ENCODE peak calls at places on chromosomes 7 and 10, in four cellular contexts. O is K562, I is endothelial cell of umbilical vein, J is GM12878. L is an unnamed sample.

GRCh38 chr7:153103219-153103618 is 343.7 kb downstream of the ACTR3B start:
- DNase-seq in O (no peak), I (no peak), J (no peak), L (no peak)

GRCh38 chr7:139730746-139731612 is 46.8 kb downstream of the HIPK2 start:
- DNase-seq in O (no peak), I (peak; percentile 69), J (no peak), L (peak; percentile 72)

GRCh38 chr10:78812571-78813318 is 256.0 kb upstream of the ZMIZ1 start:
- DNase-seq in O (no peak), I (no peak), J (no peak), L (no peak)

GRCh38 chr7:12549106-12549505 is 21.4 kb upstream of the SCIN start:
- DNase-seq in O (no peak), I (no peak), J (no peak), L (peak; percentile 41)

GRCh38 chr10:88110355-88110754 is 246.9 kb downstream of the PTEN start:
- DNase-seq in O (no peak), I (peak; percentile 12), J (no peak), L (peak; percentile 72)

GRCh38 chr10:123389520-123389919 is 235.3 kb downstream of the BUB3 start:
- DNase-seq in O (no peak), I (no peak), J (no peak), L (no peak)

GRCh38 chr7:42692609-42693008 is 219.3 kb downstream of the C7orf25 start:
- DNase-seq in O (no peak), I (no peak), J (no peak), L (no peak)

GRCh38 chr10:124648131-124648475 is 96.1 kb downstream of the FAM53B start:
- DNase-seq in O (peak; percentile 11), I (no peak), J (no peak), L (no peak)

GRCh38 chr7:98091061-98091460 is 15.6 kb upstream of the LMTK2 start:
- DNase-seq in O (no peak), I (no peak), J (no peak), L (peak; percentile 4)

GRCh38 chr10:97140887-97141745 is 44.6 kb downstream of the SLIT1 start:
- DNase-seq in O (no peak), I (no peak), J (no peak), L (no peak)

GRCh38 chr10:95300140-95300539 is 9.3 kb upstream of the PDLIM1 start:
- DNase-seq in O (no peak), I (no peak), J (no peak), L (no peak)

GRCh38 chr10:31975157-31975765 is 46.6 kb upstream of the ARHGAP12 start:
- DNase-seq in O (no peak), I (no peak), J (no peak), L (no peak)

GRCh38 chr10:9362721-9363120 is 1308.2 kb downstream of the GATA3 start:
- DNase-seq in O (no peak), I (no peak), J (no peak), L (no peak)

GRCh38 chr7:157692156-157693011 is 355.6 kb downstream of the DNAJB6 start:
- DNase-seq in O (no peak), I (no peak), J (no peak), L (no peak)

GRCh38 chr10:131214521-131215244 is 96.8 kb downstream of the TCERG1L start:
- DNase-seq in O (no peak), I (no peak), J (no peak), L (no peak)

GRCh38 chr7:391411-391951 is 101.5 kb downstream of the FOXL3 start:
- DNase-seq in O (no peak), I (no peak), J (no peak), L (no peak)

GRCh38 chr7:15554081-15554480 is 7.7 kb downstream of the AGMO start:
- DNase-seq in O (no peak), I (peak; percentile 54), J (no peak), L (peak; percentile 38)

GRCh38 chr7:99437946-99438572 is 539 bp downstream of the PTCD1 start:
- DNase-seq in O (no peak), I (no peak), J (no peak), L (no peak)

GRCh38 chr7:80134105-80134535 is 511 bp upstream of the GNAI1 start:
- DNase-seq in O (no peak), I (peak; percentile 64), J (no peak), L (no peak)

GRCh38 chr10:54368984-54369383 is 432.0 kb downstream of the PCDH15 start:
- DNase-seq in O (no peak), I (no peak), J (no peak), L (no peak)

GRCh38 chr10:79047875-79048638 is 20.7 kb upstream of the ZMIZ1 start:
- DNase-seq in O (peak; percentile 85), I (no peak), J (no peak), L (no peak)

GRCh38 chr7:20722941-20723340 is 63.7 kb downstream of the SP8 start:
- DNase-seq in O (no peak), I (no peak), J (no peak), L (no peak)

GRCh38 chr7:158910254-158911053 is 54.1 kb downstream of the DYNC2I1 start:
- DNase-seq in O (peak; percentile 57), I (no peak), J (no peak), L (no peak)

GRCh38 chr7:116499168-116500070 is at the start of gene CAV2:
- DNase-seq in O (peak; percentile 96), I (peak; percentile 63), J (no peak), L (peak; percentile 48)

GRCh38 chr7:102450242-102450641 is 14.4 kb downstream of the ALKBH4 start:
- DNase-seq in O (no peak), I (no peak), J (no peak), L (no peak)

DNA sequence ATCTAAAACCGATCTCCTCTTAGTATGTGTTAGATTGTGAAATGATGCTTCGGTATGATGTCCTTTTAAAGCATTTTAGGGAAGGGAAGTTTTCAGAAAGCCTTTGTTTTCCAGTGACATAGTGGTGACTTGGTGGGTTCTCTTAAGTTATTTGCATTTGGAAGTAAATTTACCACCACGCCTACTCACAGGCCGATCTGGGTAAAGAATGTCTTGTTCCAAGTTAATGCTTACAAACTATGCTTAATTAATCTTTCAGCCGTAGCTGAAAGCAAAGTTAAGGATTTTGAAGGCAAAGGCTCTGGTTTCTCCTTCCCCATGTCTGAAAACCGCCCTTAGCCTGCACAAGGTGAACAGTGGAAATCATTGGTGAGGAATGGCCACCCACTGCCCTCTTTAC is 10.7 kb downstream of the MTURN start:
- DNase-seq in O (no peak), I (no peak), J (no peak), L (no peak)
- TF ChIP-seq FOS in O (no peak), I (no peak), J (no peak), L (no peak)

GRCh38 chr10:114953047-114953446 is 15.1 kb downstream of the TRUB1 start:
- DNase-seq in O (no peak), I (no peak), J (no peak), L (peak; percentile 39)
- TF ChIP-seq FOS in O (no peak), I (no peak), J (no peak), L (no peak)

GRCh38 chr10:84765656-84766055 is 437.3 kb downstream of the CCSER2 start:
- DNase-seq in O (no peak), I (no peak), J (no peak), L (no peak)

GRCh38 chr10:84763965-84764364 is 435.6 kb downstream of the CCSER2 start:
- DNase-seq in O (no peak), I (no peak), J (no peak), L (no peak)

GRCh38 chr10:84770824-84771223 is 442.4 kb downstream of the CCSER2 start:
- DNase-seq in O (no peak), I (no peak), J (no peak), L (no peak)

GRCh38 chr10:84768132-84768531 is 439.7 kb downstream of the CCSER2 start:
- DNase-seq in O (no peak), I (no peak), J (no peak), L (no peak)

GRCh38 chr10:84766923-84767322 is 438.5 kb downstream of the CCSER2 start:
- DNase-seq in O (no peak), I (no peak), J (no peak), L (no peak)
- TF ChIP-seq FOS in O (no peak), I (no peak), J (no peak), L (no peak)

GRCh38 chr10:21511931-21512330 is 13.6 kb downstream of the SKIDA1 start:
- DNase-seq in O (no peak), I (no peak), J (no peak), L (no peak)

GRCh38 chr10:21508987-21509334 is 16.5 kb downstream of the SKIDA1 start:
- DNase-seq in O (no peak), I (no peak), J (no peak), L (no peak)

GRCh38 chr10:21507066-21507669 is 18.3 kb downstream of the SKIDA1 start:
- DNase-seq in O (no peak), I (no peak), J (no peak), L (no peak)

GRCh38 chr10:21510218-21511070 is 15.0 kb downstream of the SKIDA1 start:
- DNase-seq in O (no peak), I (no peak), J (no peak), L (no peak)

DNA sequence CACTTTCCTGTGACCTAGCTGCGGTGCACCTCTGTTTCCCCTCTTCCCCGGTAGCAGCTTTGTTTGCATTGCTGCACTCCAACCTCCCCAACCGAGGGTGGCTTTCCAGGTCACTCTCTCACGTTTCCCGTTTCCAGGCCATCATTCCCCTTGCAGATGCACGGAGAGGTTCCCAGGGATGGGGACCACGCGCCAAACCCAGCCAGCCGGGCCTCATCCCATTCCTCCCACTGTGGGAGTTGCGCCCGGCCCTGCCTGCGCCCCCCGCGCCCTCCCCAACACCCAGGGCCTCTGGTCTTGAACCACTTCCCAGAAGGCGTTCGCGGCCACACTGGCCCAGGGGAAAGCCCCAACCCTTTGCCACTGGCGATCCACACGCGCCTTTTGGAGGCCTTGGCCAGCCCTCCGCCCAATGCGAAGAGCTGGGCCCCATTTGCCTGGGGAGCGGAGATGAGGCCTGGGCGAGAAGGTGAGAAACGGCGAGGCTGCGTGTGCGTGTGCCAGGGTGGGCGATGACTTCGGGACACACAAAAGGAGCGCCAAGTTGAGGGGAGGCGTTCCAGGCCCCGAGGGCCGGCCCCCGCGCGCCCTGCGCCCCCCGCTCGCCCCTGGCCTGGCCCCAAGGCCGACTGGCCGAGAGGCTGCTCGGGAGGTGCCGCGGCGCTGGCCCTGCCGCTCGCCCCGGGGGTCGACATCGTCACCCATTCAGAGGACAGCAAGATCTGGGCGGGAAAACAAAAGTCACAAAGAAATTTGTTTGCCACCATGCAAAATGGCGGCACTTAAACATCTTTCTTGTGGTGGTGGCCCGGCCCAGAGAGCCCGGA is 15.9 kb downstream of the SKIDA1 start:
- DNase-seq in O (no peak), I (no peak), J (no peak), L (no peak)
- TF ChIP-seq FOS in O (no peak), I (no peak), J (no peak), L (no peak)

GRCh38 chr7:55128693-55129394 is 110.0 kb downstream of the EGFR start:
- DNase-seq in O (no peak), I (no peak), J (no peak), L (peak; percentile 63)
- TF ChIP-seq FOS in O (no peak), I (no peak), J (no peak), L (no peak)

GRCh38 chr10:86248062-86248461 is 118.5 kb downstream of the GRID1 start:
- DNase-seq in O (no peak), I (no peak), J (no peak), L (no peak)
- TF ChIP-seq FOS in O (no peak), I (no peak), J (no peak), L (no peak)

L was measured in IMR-90.